ENCODE peak calls at places on chromosomes 11 and 22, in six cellular contexts. H is A549, T is H1, M is tibial nerve, R is GM12878, K is upper lobe of left lung. B is an unnamed sample.

GRCh38 chr11:44379141-44380008 is 69.4 kb upstream of the ALX4 start:
- DNase-seq in T (no peak), M (no peak), K (no peak), H (no peak), R (no peak), B (no peak)

GRCh38 chr11:112345166-112345565 is 84.5 kb upstream of the PLET1 start:
- DNase-seq in R (no peak), M (no peak), T (no peak), H (no peak), K (no peak), B (no peak)

GRCh38 chr22:37220543-37220968 is 8.3 kb upstream of the SSTR3 start:
- DNase-seq in R (no peak), T (no peak), K (no peak), M (no peak), H (no peak), B (no peak)

GRCh38 chr11:16148301-16148787 is 208.0 kb downstream of the SOX6 start:
- DNase-seq in T (no peak), M (no peak), H (no peak), R (no peak), K (no peak), B (no peak)

GRCh38 chr22:46963672-46964545 is 201.5 kb downstream of the TBC1D22A start:
- DNase-seq in K (no peak), R (no peak), T (no peak), H (no peak), M (no peak), B (no peak)

GRCh38 chr11:63023851-63024648 is 8.4 kb upstream of the SLC22A8 start:
- DNase-seq in M (peak), H (peak), R (no peak), K (peak), T (peak), B (peak)

GRCh38 chr11:114076974-114077373 is 17.5 kb downstream of the ZBTB16 start:
- DNase-seq in K (no peak), R (no peak), M (no peak), H (no peak), T (no peak), B (no peak)

GRCh38 chr11:69353696-69354544 is 60.0 kb downstream of the MYEOV start:
- DNase-seq in K (no peak), T (peak), R (no peak), H (no peak), M (no peak), B (peak)

GRCh38 chr22:23384899-23385298 is 195.2 kb downstream of the IGLL1 start:
- DNase-seq in R (no peak), M (no peak), H (no peak), K (no peak), T (no peak), B (no peak)

GRCh38 chr11:59616396-59616982 is 915 bp upstream of the OSBP start:
- DNase-seq in T (no peak), M (no peak), K (peak), R (no peak), H (no peak), B (no peak)

GRCh38 chr11:123551085-123551484 is 103.3 kb downstream of the SCN3B start:
- DNase-seq in K (no peak), T (no peak), M (no peak), R (no peak), H (no peak), B (no peak)

GRCh38 chr22:29799217-29799680 is 32.1 kb downstream of the UQCR10 start:
- DNase-seq in R (no peak), K (no peak), H (peak), T (no peak), M (peak), B (peak)

GRCh38 chr22:40329021-40329456 is 17.3 kb upstream of the ADSL start:
- DNase-seq in T (no peak), M (no peak), R (no peak), K (no peak), H (no peak), B (no peak)

GRCh38 chr11:35639591-35640179 is 21.4 kb downstream of the FJX1 start:
- DNase-seq in R (no peak), H (no peak), M (no peak), K (no peak), T (no peak), B (no peak)
- TF ChIP-seq EP300 in R (no peak), H (no peak), M (no peak), K (no peak), T (no peak), B (no peak)

DNA sequence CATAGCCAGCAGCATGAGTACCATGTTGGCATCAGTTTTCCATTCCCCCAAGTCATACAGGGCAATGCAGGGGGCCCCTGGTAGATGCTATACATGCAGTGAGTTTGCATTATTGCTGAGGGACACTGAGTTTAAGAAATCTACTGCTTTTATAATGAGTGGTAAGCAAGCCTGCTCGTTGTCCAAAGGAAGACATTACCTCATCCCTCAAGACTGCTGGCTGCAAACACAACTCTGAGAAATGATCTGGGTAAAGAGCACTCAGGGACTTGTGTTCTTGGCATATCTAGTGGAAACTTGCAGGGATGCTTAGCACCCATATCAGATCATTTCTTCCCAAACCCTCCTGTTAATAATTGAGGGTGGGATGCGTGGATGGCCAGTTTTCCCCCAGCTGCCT is 77.9 kb downstream of the CWC15 start:
- DNase-seq in H (peak), K (no peak), T (no peak), M (no peak), R (no peak), B (no peak)
- TF ChIP-seq EP300 in H (no peak), K (no peak), T (no peak), M (no peak), R (no peak), B (no peak)

DNA sequence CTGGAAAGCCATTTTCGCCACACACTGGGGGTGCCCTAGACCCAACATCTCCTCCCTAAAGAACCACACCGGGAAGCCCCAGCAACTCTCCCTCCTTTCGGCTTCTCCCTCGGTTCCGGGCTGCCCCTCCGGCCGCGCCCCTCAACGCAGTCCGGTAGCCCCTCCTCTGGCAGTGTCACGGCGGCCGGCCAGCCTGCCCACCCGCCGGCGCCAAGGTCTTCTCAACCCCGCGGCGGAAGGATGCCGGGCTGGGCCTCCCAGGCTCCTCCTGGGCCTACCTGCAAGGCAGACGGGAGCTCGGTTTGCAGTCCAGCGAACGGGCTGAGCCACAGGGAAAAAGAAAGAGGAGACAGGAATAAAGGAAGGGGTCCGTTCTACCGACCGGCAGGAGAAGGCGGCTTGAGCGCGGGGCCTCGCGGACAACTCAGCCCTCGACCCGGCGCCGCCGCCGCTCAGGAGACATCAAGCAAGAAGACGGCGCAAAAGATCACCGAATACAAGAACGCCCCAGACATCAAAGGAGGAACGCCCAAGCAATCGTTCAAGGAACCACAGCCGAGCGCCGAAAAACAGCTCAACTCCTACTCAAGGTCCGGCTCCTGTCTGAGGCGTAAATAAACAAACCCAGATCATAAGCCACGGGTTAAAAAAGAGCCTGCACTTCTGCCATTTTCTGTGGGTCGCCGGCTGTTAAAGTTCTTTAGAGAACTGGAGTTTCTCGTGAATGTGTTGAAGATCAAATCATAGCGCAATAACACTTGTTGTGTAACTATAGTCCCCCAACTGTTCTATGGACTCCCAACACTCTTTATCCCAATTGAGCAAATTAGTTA is at the start of gene AMBRA1:
- DNase-seq in M (peak), T (peak), H (peak), R (peak), K (peak), B (peak)
- TF ChIP-seq EP300 in M (peak), T (no peak), H (no peak), R (no peak), K (peak), B (no peak)

GRCh38 chr11:121929581-121929980 is 186.4 kb downstream of the BLID start:
- DNase-seq in R (no peak), T (no peak), H (no peak), M (no peak), K (no peak), B (no peak)
- TF ChIP-seq EP300 in R (no peak), T (no peak), H (no peak), M (no peak), K (no peak), B (no peak)

GRCh38 chr11:27282141-27282590 is 80.8 kb downstream of the CCDC34 start:
- DNase-seq in K (no peak), R (no peak), T (no peak), H (peak), M (peak), B (no peak)

GRCh38 chr11:27281740-27282139 is 81.3 kb downstream of the CCDC34 start:
- DNase-seq in M (no peak), R (peak), T (no peak), K (no peak), H (peak), B (no peak)

GRCh38 chr11:27279491-27279890 is 83.5 kb downstream of the CCDC34 start:
- DNase-seq in R (no peak), H (no peak), K (no peak), T (no peak), M (no peak), B (no peak)

GRCh38 chr11:27281276-27281675 is 81.7 kb downstream of the CCDC34 start:
- DNase-seq in H (no peak), T (no peak), M (no peak), K (no peak), R (no peak), B (no peak)

DNA sequence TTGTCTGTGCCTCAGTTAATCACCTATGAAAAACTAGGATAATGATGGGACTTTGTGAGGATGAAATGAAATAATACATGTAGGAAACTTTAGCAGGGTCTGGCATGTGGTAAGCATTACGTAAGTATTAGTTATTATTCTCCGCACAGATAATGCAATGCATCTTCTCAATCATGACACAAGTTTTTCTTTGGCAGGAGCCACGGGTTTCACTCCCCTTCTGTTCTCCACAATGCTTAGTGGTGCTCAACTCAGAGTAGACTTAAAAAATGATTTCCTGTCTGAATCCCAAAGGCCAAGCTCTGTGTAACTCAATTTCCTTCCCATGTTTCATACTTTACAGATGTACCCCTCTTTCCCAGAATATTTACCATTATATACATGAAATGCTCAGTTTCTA is 82.9 kb downstream of the CCDC34 start:
- DNase-seq in H (no peak), K (no peak), R (no peak), M (no peak), T (no peak), B (no peak)
- TF ChIP-seq EP300 in H (no peak), K (no peak), R (no peak), M (no peak), T (no peak), B (no peak)

B was measured in transverse colon.